ENCODE peak calls at places on chromosome 7, in six cellular contexts. K is NB4; Q is NCI-H2107; T is PC-3; N is activated effector memory CD4-positive, alpha-beta T cell treated with Interleukin-2 at 50 U/mL for 16 hours; A is HEK293T. J is an unnamed sample.
A peak's percentile ranks its signal among the peaks of the same experiment; 100 is the strongest.

GRCh38 chr7:113521468-113521867 is 397.3 kb downstream of the PPP1R3A start:
- DNase-seq in T (no peak), N (no peak), Q (no peak), K (no peak), A (no peak), J (no peak)

GRCh38 chr7:66157060-66157459 is 42.4 kb downstream of the CRCP start:
- DNase-seq in T (no peak), Q (no peak), A (no peak), N (no peak), K (no peak), J (no peak)

GRCh38 chr7:140512317-140513000 is 33.2 kb upstream of the MKRN1 start:
- DNase-seq in K (no peak), A (peak; percentile 61), T (peak; percentile 67), Q (peak; percentile 30), N (no peak), J (no peak)

GRCh38 chr7:122767339-122767738 is 64.6 kb upstream of the RNF148 start:
- DNase-seq in K (no peak), Q (no peak), N (no peak), T (no peak), A (no peak), J (no peak)

GRCh38 chr7:139850906-139851305 is 21.8 kb downstream of the TBXAS1 start:
- DNase-seq in K (no peak), Q (no peak), N (no peak), T (no peak), A (no peak), J (no peak)

GRCh38 chr7:90692396-90692795 is 96.3 kb downstream of the CDK14 start:
- DNase-seq in Q (no peak), K (no peak), N (no peak), A (no peak), T (no peak), J (peak; percentile 16)

GRCh38 chr7:81433196-81433595 is 336.7 kb downstream of the HGF start:
- DNase-seq in K (no peak), T (no peak), N (no peak), A (no peak), Q (no peak), J (no peak)

GRCh38 chr7:105257338-105257737 is 131.4 kb downstream of the SRPK2 start:
- DNase-seq in K (peak; percentile 48), A (no peak), Q (no peak), T (peak; percentile 30), N (no peak), J (no peak)

GRCh38 chr7:123666492-123666891 is 10.8 kb downstream of the LMOD2 start:
- DNase-seq in T (no peak), Q (no peak), K (no peak), A (no peak), N (no peak), J (no peak)

GRCh38 chr7:158587425-158588084 is at the start of gene PTPRN2:
- DNase-seq in A (peak; percentile 100), T (peak; percentile 41), K (peak; percentile 76), N (peak; percentile 33), Q (peak; percentile 72), J (peak; percentile 48)

GRCh38 chr7:69663911-69664310 is 65.6 kb downstream of the AUTS2 start:
- DNase-seq in A (no peak), T (no peak), K (no peak), N (no peak), Q (no peak), J (no peak)

GRCh38 chr7:95327356-95327755 is 3.0 kb upstream of the PON1 start:
- DNase-seq in Q (no peak), T (no peak), A (no peak), K (no peak), N (no peak), J (no peak)

GRCh38 chr7:22231806-22232205 is 125.1 kb downstream of the RAPGEF5 start:
- DNase-seq in A (no peak), T (peak; percentile 45), N (no peak), Q (no peak), K (no peak), J (no peak)

GRCh38 chr7:13742719-13743640 is 246.5 kb downstream of the ETV1 start:
- DNase-seq in N (no peak), K (peak; percentile 51), T (peak; percentile 69), A (peak; percentile 24), Q (peak; percentile 18), J (peak; percentile 52)

GRCh38 chr7:142963993-142964392 is 1.8 kb upstream of the KEL start:
- DNase-seq in K (no peak), N (no peak), T (no peak), Q (no peak), A (no peak), J (no peak)

GRCh38 chr7:130322615-130323014 is 22.0 kb upstream of the CPA5 start:
- DNase-seq in A (no peak), Q (no peak), T (peak; percentile 67), N (no peak), K (no peak), J (no peak)

GRCh38 chr7:142807855-142808460 is 37.2 kb downstream of the PRSS2 start:
- DNase-seq in Q (no peak), K (no peak), T (peak; percentile 94), A (no peak), N (no peak), J (peak; percentile 25)

GRCh38 chr7:2710901-2711551 is 23.0 kb downstream of the AMZ1 start:
- DNase-seq in A (no peak), K (peak; percentile 89), T (no peak), Q (no peak), N (peak; percentile 34), J (no peak)

GRCh38 chr7:71712653-71713180 is 580.8 kb downstream of the GALNT17 start:
- DNase-seq in Q (no peak), T (no peak), A (no peak), K (no peak), N (no peak), J (no peak)

GRCh38 chr7:4613855-4614548 is 68.1 kb upstream of the FOXK1 start:
- DNase-seq in K (no peak), A (no peak), Q (no peak), T (no peak), N (no peak), J (peak; percentile 76)

GRCh38 chr7:130733866-130734524 is at the start of gene KLF14:
- DNase-seq in A (peak; percentile 61), N (peak; percentile 8), K (peak; percentile 57), T (no peak), Q (no peak), J (peak; percentile 62)

GRCh38 chr7:135991906-135992305 is 14.7 kb upstream of the MTPN start:
- DNase-seq in Q (no peak), N (no peak), T (no peak), K (no peak), A (no peak), J (no peak)

GRCh38 chr7:343227-343822 is 53.4 kb downstream of the FOXL3 start:
- DNase-seq in K (no peak), T (no peak), Q (no peak), N (no peak), A (no peak), J (no peak)

GRCh38 chr7:114649689-114650088 is 235.1 kb downstream of the FOXP2 start:
- DNase-seq in Q (no peak), N (no peak), T (no peak), A (no peak), K (no peak), J (no peak)

GRCh38 chr7:87599336-87599735 is 1.3 kb downstream of the ABCB1 start:
- DNase-seq in Q (no peak), N (peak; percentile 8), K (peak; percentile 87), A (no peak), T (no peak), J (no peak)

GRCh38 chr7:8436965-8437364 is 3.6 kb downstream of the NXPH1 start:
- DNase-seq in A (peak; percentile 62), T (peak; percentile 69), N (no peak), K (peak; percentile 61), Q (no peak), J (no peak)

GRCh38 chr7:7208524-7208923 is 26.2 kb downstream of the C1GALT1 start:
- DNase-seq in Q (no peak), N (no peak), K (no peak), A (no peak), T (no peak), J (no peak)